ENCODE peak calls at places on chromosome 6, in four cellular contexts. U, M, E and O are unnamed samples.

GRCh38 chr6:150167479-150167873 is 24.6 kb downstream of the PPP1R14C start:
- DNase-seq in U (no peak), M (no peak), E (no peak), O (no peak)

GRCh38 chr6:162100091-162100490 is 627.5 kb downstream of the PRKN start:
- DNase-seq in U (no peak), E (no peak), M (no peak), O (no peak)

GRCh38 chr6:28235912-28236452 is 10.9 kb downstream of the ZSCAN9 start:
- DNase-seq in U (no peak), M (no peak), E (no peak), O (no peak)

GRCh38 chr6:132830236-132830799 is 15.9 kb downstream of the RPS12 start:
- DNase-seq in U (peak; percentile 57), E (no peak), M (no peak), O (no peak)

GRCh38 chr6:121896363-121896762 is 460.9 kb downstream of the GJA1 start:
- DNase-seq in M (no peak), U (no peak), E (no peak), O (no peak)

GRCh38 chr6:108526739-108527174 is 34.0 kb upstream of the FOXO3 start:
- DNase-seq in U (peak; percentile 64), E (no peak), M (no peak), O (peak; percentile 13)

GRCh38 chr6:35363293-35363750 is 21.0 kb downstream of the PPARD start:
- DNase-seq in M (no peak), E (no peak), U (peak; percentile 68), O (no peak)

GRCh38 chr6:100138346-100139022 is 144.5 kb upstream of the MCHR2 start:
- DNase-seq in U (no peak), E (no peak), M (no peak), O (no peak)

GRCh38 chr6:99522531-99522930 is 7.3 kb upstream of the USP45 start:
- DNase-seq in E (no peak), M (no peak), U (no peak), O (no peak)

GRCh38 chr6:42877695-42878094 is 1.7 kb upstream of the RPL7L1 start:
- DNase-seq in M (no peak), U (no peak), E (no peak), O (no peak)

GRCh38 chr6:37381579-37381978 is 27.8 kb downstream of the RNF8 start:
- DNase-seq in E (peak; percentile 32), U (peak; percentile 47), M (peak; percentile 47), O (peak; percentile 33)

GRCh38 chr6:37388578-37388977 is 34.8 kb downstream of the RNF8 start:
- DNase-seq in E (no peak), U (no peak), M (no peak), O (no peak)

GRCh38 chr6:37382954-37383353 is 29.2 kb downstream of the RNF8 start:
- DNase-seq in U (peak; percentile 23), M (no peak), E (no peak), O (no peak)
- TF ChIP-seq TAF1 in U (no peak), M (no peak), E (no peak), O (no peak)

GRCh38 chr6:18302561-18303439 is 38.5 kb upstream of the DEK start:
- DNase-seq in M (no peak), E (no peak), U (no peak), O (no peak)
- TF ChIP-seq TAF1 in M (no peak), E (no peak), U (no peak), O (no peak)

GRCh38 chr6:80006541-80006940 is 2.1 kb downstream of the TTK start:
- DNase-seq in M (no peak), U (no peak), E (no peak), O (no peak)

GRCh38 chr6:80004199-80005072 is at the start of gene TTK:
- DNase-seq in M (peak; percentile 66), E (peak; percentile 89), U (peak; percentile 94), O (peak; percentile 60)

GRCh38 chr6:80005406-80005805 is 957 bp downstream of the TTK start:
- DNase-seq in U (no peak), E (no peak), M (no peak), O (no peak)

GRCh38 chr6:80001337-80001736 is 3.1 kb upstream of the TTK start:
- DNase-seq in E (no peak), M (no peak), U (no peak), O (no peak)

DNA sequence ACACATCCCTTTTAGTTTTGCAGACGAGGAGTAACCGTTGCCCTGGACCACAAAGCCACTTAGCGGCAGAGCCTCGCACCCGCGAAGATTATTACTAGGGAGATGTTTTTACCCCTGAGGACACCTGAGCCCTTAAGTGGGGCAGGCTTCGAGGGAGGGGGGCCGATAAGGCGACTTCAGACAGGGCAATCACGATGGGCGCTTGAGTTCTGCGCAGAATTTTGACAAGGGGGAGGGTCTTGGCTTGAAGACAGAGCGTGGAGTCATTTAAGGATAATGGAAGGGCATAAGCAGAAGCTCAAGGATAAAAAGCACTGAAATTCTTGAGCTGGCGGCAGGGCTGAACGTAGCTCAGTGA is 629 bp upstream of the TTK start:
- DNase-seq in M (no peak), U (peak; percentile 27), E (no peak), O (no peak)
- TF ChIP-seq TAF1 in M (no peak), U (no peak), E (no peak), O (no peak)

DNA sequence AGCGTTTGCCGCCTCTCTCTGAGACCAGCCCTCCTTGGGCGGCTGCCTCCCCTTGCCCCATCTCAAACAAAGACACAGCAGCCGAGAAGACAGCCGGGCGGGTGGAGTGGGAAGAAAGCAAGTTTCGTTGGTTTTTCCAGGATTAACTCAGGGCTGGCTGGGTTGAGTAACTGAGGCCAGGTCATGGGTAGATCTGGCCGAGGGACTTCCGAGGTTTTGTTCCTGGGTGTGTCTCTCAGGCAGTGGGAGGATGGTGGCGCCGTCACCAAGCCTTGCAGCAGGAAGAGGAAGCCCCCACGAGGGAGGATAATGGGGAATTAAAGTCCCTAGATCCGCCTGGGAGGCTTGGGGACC is 167.2 kb downstream of the TTLL2 start:
- DNase-seq in M (no peak), U (no peak), E (no peak), O (no peak)
- TF ChIP-seq TAF1 in M (no peak), U (no peak), E (no peak), O (no peak)

GRCh38 chr6:7157752-7158616 is 50.2 kb downstream of the RREB1 start:
- DNase-seq in E (no peak), U (no peak), M (no peak), O (no peak)
- TF ChIP-seq TAF1 in E (no peak), U (no peak), M (no peak), O (no peak)

GRCh38 chr6:139390447-139390846 is 16.0 kb upstream of the CITED2 start:
- DNase-seq in M (no peak), U (no peak), E (no peak), O (no peak)
- TF ChIP-seq TAF1 in M (no peak), U (no peak), E (no peak), O (no peak)

DNA sequence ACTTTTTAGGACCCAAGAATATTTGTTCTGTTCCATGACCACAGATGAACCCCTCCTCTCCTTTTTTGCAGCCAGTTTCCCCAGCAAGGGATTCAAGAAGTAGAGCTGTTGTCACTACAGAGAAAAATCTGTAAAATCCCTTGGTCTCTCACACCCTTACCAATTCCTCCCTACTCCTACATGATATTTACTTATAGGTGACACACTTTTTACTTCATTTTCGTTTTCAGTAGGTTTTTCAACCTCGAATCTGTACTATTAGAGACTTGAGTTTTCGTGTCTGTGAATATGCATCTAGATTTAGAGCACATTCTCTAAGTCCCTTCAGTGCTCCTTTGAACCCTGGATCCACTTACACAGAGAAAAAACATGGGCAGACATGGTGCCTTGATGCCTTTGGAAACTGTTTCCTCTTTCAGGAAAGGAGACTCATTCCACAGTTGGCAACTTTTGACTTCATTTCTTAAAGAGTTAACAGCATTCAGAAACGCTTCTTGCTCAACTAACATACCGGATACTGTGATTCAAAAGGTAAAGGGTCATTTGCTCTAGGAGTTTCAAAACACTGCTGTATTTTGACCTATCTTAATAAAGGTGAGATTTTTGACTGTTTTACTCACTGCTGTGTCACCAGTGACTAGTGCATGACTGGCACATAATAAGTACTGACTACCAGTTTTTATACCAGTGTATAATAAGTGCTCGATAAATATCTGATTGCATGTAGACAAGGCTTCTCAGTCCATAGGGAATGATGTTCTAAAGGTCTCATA is 50.6 kb downstream of the LAMA4 start:
- DNase-seq in U (no peak), E (no peak), M (no peak), O (no peak)
- TF ChIP-seq TAF1 in U (no peak), E (no peak), M (no peak), O (no peak)

GRCh38 chr6:79467716-79468115 is 69.5 kb downstream of the LCA5 start:
- DNase-seq in E (no peak), U (peak; percentile 7), M (no peak), O (no peak)

GRCh38 chr6:79466222-79466834 is 70.9 kb downstream of the LCA5 start:
- DNase-seq in U (peak; percentile 36), E (no peak), M (no peak), O (no peak)

GRCh38 chr6:79469381-79470246 is 67.6 kb downstream of the LCA5 start:
- DNase-seq in U (no peak), E (no peak), M (no peak), O (no peak)

GRCh38 chr6:79468587-79468986 is 68.6 kb downstream of the LCA5 start:
- DNase-seq in M (no peak), E (no peak), U (no peak), O (no peak)

DNA sequence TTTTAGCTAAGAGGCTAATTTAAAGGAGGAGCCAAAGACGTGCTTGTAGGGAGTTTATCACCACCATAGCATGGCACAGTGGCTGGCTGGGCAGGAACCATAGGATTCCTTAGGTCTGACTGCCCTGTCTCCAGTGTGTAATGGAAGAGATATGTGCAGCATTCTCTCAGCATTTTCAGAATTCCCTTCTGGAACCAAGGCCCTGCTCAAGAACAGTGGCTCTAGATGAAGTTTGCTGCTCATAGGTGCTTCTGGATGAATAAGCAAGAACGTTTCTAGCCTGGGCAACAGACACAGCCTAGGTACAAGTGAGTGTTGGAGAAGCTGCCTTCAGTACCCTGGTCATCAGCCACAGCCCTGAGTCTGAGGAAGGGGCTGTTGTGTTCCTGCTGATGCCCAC is 69.1 kb downstream of the LCA5 start:
- DNase-seq in E (no peak), U (no peak), M (no peak), O (no peak)
- TF ChIP-seq TAF1 in E (no peak), U (no peak), M (no peak), O (no peak)

GRCh38 chr6:142702501-142703460 is 242.2 kb downstream of the HIVEP2 start:
- DNase-seq in M (no peak), U (peak; percentile 83), E (no peak), O (no peak)
- TF ChIP-seq TAF1 in M (no peak), U (no peak), E (no peak), O (no peak)

GRCh38 chr6:128572286-128572685 is 51.9 kb upstream of the PTPRK start:
- DNase-seq in M (no peak), E (no peak), U (no peak), O (no peak)
- TF ChIP-seq TAF1 in M (no peak), E (no peak), U (no peak), O (no peak)